ENCODE peak calls at places on chromosomes 12 and 14, in six cellular contexts. J, W, E, D, C and I are unnamed samples.

GRCh38 chr14:45091696-45092095 is 7.8 kb downstream of the PRPF39 start:
- DNase-seq in D (peak; percentile 27), W (no peak), E (no peak), C (peak; percentile 45), J (peak; percentile 27), I (peak; percentile 49)

GRCh38 chr14:68548194-68549056 is 244.4 kb downstream of the ZFP36L1 start:
- DNase-seq in E (peak; percentile 94), W (peak; percentile 95), C (peak; percentile 99), J (peak; percentile 99), D (peak; percentile 98), I (peak; percentile 99)

GRCh38 chr12:27709932-27710591 is 570 bp upstream of the MRPS35 start:
- DNase-seq in W (no peak), J (peak; percentile 58), C (peak; percentile 50), D (peak; percentile 72), E (peak; percentile 35), I (peak; percentile 69)

GRCh38 chr12:122823429-122823828 is 11.8 kb upstream of the HIP1R start:
- DNase-seq in J (no peak), C (no peak), W (no peak), D (no peak), E (no peak), I (no peak)

GRCh38 chr12:126464157-126464556 is 1398.9 kb downstream of the AACS start:
- DNase-seq in J (peak; percentile 2), C (no peak), W (no peak), E (no peak), D (no peak), I (peak; percentile 20)

GRCh38 chr14:70702154-70702553 is 60.4 kb downstream of the TTC9 start:
- DNase-seq in J (no peak), C (no peak), D (no peak), W (no peak), E (no peak), I (no peak)

GRCh38 chr14:105325716-105326567 is 11.4 kb downstream of the PACS2 start:
- DNase-seq in J (no peak), C (no peak), D (no peak), W (no peak), E (no peak), I (no peak)

GRCh38 chr12:128298091-128298490 is 31.1 kb downstream of the TMEM132C start:
- DNase-seq in J (no peak), E (no peak), W (no peak), D (no peak), C (no peak), I (no peak)

GRCh38 chr12:104358353-104359003 is 54.9 kb downstream of the EID3 start:
- DNase-seq in W (peak; percentile 49), C (no peak), E (peak; percentile 58), D (peak; percentile 41), J (peak; percentile 73), I (peak; percentile 76)

GRCh38 chr14:88613552-88614010 is 50.7 kb downstream of the ZC3H14 start:
- DNase-seq in J (peak; percentile 29), W (no peak), D (peak; percentile 85), E (no peak), C (peak; percentile 88), I (peak; percentile 44)

GRCh38 chr12:124370384-124370783 is 75.5 kb downstream of the RFLNA start:
- DNase-seq in C (no peak), W (no peak), E (no peak), D (no peak), J (no peak), I (no peak)

GRCh38 chr14:32027255-32027939 is 49.7 kb upstream of the ARHGAP5 start:
- DNase-seq in C (peak; percentile 42), E (no peak), J (no peak), D (peak; percentile 17), W (no peak), I (peak; percentile 31)

GRCh38 chr14:54622189-54622958 is 55.4 kb downstream of the SAMD4A start:
- DNase-seq in W (no peak), E (no peak), D (no peak), C (no peak), J (no peak), I (no peak)

GRCh38 chr12:124694846-124695497 is 127.6 kb upstream of the NCOR2 start:
- DNase-seq in C (peak; percentile 98), D (peak; percentile 97), J (peak; percentile 85), W (peak; percentile 69), E (no peak), I (peak; percentile 82)

GRCh38 chr12:15001733-15002471 is 29.1 kb downstream of the PDE6H start:
- DNase-seq in W (peak; percentile 78), J (peak; percentile 73), D (peak; percentile 37), C (peak; percentile 19), E (peak; percentile 53), I (peak; percentile 53)

GRCh38 chr12:45655186-45655585 is 74.3 kb upstream of the ARID2 start:
- DNase-seq in J (peak; percentile 23), W (no peak), E (no peak), C (no peak), D (no peak), I (peak; percentile 36)

GRCh38 chr12:2457215-2458112 is 337.3 kb upstream of the FKBP4 start:
- DNase-seq in J (no peak), C (no peak), D (no peak), E (no peak), W (no peak), I (no peak)

GRCh38 chr12:76236640-76237039 is 111.6 kb downstream of the BBS10 start:
- DNase-seq in C (peak; percentile 73), D (peak; percentile 25), W (no peak), E (no peak), J (peak; percentile 15), I (peak; percentile 42)

GRCh38 chr14:105283028-105283427 is 17.8 kb downstream of the BRF1 start:
- DNase-seq in D (no peak), C (no peak), W (no peak), E (no peak), J (no peak), I (no peak)

GRCh38 chr12:121036810-121037326 is 2.2 kb downstream of the OASL start:
- DNase-seq in W (no peak), E (no peak), D (peak; percentile 29), J (peak; percentile 66), C (peak; percentile 77), I (peak; percentile 59)

GRCh38 chr14:87805315-87805723 is 187.7 kb downstream of the GALC start:
- DNase-seq in J (peak; percentile 17), W (no peak), E (no peak), D (peak; percentile 1), C (peak; percentile 72), I (peak; percentile 44)

GRCh38 chr14:56199095-56199975 is 81.1 kb downstream of the PELI2 start:
- DNase-seq in J (peak; percentile 97), E (peak; percentile 82), W (peak; percentile 28), C (peak; percentile 97), D (peak; percentile 98), I (peak; percentile 99)

DNA sequence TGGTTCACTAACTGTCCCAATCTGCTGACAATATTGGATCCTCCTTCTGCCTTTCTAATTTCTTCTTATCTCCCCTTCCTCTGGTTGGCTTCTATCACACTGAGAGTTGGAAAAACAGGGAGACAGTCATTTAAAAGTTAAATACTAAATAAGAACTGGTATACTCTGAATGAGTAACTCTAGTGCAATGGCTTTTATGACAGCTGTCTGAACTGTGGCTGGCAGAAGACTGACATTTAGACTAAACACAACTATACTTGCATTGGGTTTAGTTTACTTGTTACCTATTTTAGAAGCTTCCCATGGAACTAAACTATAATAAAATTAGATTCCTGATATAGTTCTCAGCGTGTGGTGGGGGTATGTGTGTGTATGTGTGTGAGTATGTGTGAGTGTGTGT is 7.9 kb upstream of the MAGOHB start:
- DNase-seq in J (no peak), D (no peak), C (no peak), E (no peak), W (no peak), I (no peak)
- H3K4me3 ChIP-seq in J (no peak overlapping the region), D (no peak overlapping the region), C (no peak overlapping the region), E (no peak overlapping the region), W (no peak overlapping the region), I (no peak overlapping the region)

DNA sequence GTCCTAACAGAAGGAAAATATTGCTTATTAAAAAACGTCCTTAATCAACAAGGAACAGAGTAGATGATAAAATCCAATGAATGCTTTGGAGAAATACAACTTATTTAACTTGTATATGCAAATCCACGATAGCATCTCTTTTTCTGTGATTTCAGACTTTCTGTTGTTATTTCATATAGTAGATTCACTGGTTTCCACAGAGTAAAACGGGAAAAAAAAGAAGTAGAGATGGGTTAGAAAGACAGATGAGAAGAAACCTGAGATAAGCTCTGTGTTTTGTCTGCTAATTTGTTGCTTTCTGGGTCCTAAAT is 447.7 kb downstream of the RERGL start:
- DNase-seq in W (no peak), D (no peak), J (no peak), C (no peak), E (no peak), I (no peak)
- TF ChIP-seq CTCF in W (no peak), D (no peak), J (no peak), C (no peak), E (no peak), I (no peak)

GRCh38 chr12:92136883-92137582 is 8.6 kb downstream of the BTG1 start:
- DNase-seq in J (peak; percentile 81), E (no peak), C (peak; percentile 87), D (peak; percentile 91), W (no peak), I (peak; percentile 91)

GRCh38 chr12:92134638-92135274 is 10.9 kb downstream of the BTG1 start:
- DNase-seq in D (peak; percentile 84), J (peak; percentile 36), W (no peak), E (no peak), C (peak; percentile 75), I (peak; percentile 45)

GRCh38 chr12:92133795-92134637 is 11.6 kb downstream of the BTG1 start:
- DNase-seq in W (no peak), C (no peak), D (no peak), J (no peak), E (no peak), I (no peak)

GRCh38 chr12:92138144-92138543 is 7.5 kb downstream of the BTG1 start:
- DNase-seq in D (no peak), W (no peak), E (no peak), C (no peak), J (no peak), I (no peak)

DNA sequence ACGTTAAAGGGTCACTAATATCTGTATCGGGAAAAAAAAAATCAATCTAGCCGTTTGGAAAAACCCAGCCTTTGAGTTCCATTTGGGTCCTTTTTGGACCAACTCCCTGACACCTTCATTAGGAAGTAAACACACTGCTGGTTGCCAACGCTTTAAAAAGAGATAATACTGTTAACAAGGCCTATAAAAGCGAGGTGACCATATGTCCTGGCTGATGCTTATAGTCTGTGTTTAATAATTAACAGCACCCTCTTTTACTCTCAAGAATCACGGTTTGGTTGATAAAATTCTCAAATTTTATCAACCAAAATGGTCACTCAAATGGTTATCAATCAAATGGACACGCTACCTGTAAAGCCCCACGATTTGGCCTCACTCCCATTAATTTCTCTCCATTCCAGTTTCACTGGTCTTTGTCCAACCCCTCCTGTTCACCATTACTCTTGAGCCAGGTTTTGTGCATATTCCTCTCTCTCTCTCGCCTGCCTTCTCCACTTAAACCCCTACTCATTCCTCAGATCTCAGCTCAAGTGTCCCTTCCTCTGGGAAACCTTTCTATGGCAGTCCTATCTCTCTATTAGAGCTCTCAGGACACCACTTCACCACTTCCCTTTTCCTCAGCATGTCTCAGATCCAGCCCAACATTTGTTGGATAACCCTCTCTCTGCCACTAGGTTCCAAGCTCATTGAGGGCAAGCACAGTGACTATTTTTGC is 9.5 kb downstream of the BTG1 start:
- DNase-seq in J (no peak), W (no peak), C (no peak), D (no peak), E (no peak), I (no peak)
- H3K4me3 ChIP-seq in J (no peak overlapping the region), W (no peak overlapping the region), C (no peak overlapping the region), D (no peak overlapping the region), E (no peak overlapping the region), I (no peak overlapping the region)

DNA sequence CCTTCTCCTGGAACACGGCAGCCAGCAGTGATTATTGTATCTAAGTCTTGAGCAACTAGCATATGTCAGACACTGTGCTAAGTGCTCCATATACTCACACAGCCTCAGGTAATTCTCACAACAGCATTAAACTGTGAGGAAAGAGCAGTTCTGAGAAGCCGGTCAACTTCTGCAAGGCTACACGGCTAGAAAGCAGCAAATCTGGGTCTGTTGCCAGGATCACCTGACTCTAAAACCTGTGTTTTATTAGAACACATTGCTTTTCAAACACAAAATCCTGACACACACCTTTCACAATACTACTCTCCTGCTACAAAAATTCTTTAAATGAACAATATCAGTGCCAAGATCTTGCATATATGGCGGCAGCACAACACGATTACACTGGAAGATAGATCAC is 49.8 kb upstream of the CRACR2A start:
- DNase-seq in J (no peak), D (no peak), W (no peak), E (no peak), C (no peak), I (no peak)
- TF ChIP-seq CTCF in J (no peak), D (no peak), W (no peak), E (no peak), C (no peak), I (no peak)